ENCODE peak calls at places on chromosomes 12 and 14, in six cellular contexts. O is fibroblast of lung, E is A549, Q is body of pancreas, F is PC-3, T is astrocyte of the cerebellum. S is an unnamed sample.
A peak's percentile ranks its signal among the peaks of the same experiment; 100 is the strongest.

GRCh38 chr14:72583316-72584272 is 310.3 kb downstream of the DPF3 start:
- DNase-seq in O (no peak), E (no peak), Q (no peak), F (no peak), T (no peak), S (no peak)

GRCh38 chr12:94553130-94553519 is 93.5 kb upstream of the CEP83 start:
- DNase-seq in O (peak; percentile 82), E (no peak), Q (no peak), F (peak; percentile 74), T (peak; percentile 49), S (no peak)

GRCh38 chr12:91746976-91747375 is 398.7 kb downstream of the BTG1 start:
- DNase-seq in O (no peak), E (no peak), Q (no peak), F (no peak), T (no peak), S (no peak)

GRCh38 chr12:49092086-49092815 is 2.4 kb downstream of the DHH start:
- DNase-seq in O (no peak), E (peak; percentile 82), Q (peak; percentile 18), F (peak; percentile 63), T (no peak), S (no peak)

GRCh38 chr14:70008863-70009262 is 129.6 kb downstream of the SMOC1 start:
- DNase-seq in O (no peak), E (no peak), Q (no peak), F (no peak), T (no peak), S (no peak)

GRCh38 chr12:31029916-31030562 is 43.6 kb upstream of the DDX11 start:
- DNase-seq in O (no peak), E (no peak), Q (no peak), F (peak; percentile 25), T (no peak), S (no peak)

GRCh38 chr14:20934148-20934762 is 21.0 kb upstream of the RNASE2 start:
- DNase-seq in O (peak; percentile 5), E (peak; percentile 19), Q (peak; percentile 29), F (peak; percentile 9), T (no peak), S (no peak)

GRCh38 chr12:46351861-46352595 is 20.5 kb downstream of the SLC38A2 start:
- DNase-seq in O (peak; percentile 31), E (no peak), Q (no peak), F (no peak), T (no peak), S (no peak)

GRCh38 chr14:93105362-93105761 is 10.4 kb downstream of the ITPK1 start:
- DNase-seq in O (peak; percentile 62), E (no peak), Q (no peak), F (peak; percentile 50), T (peak; percentile 27), S (no peak)

GRCh38 chr14:104355101-104355691 is 216.8 kb downstream of the KIF26A start:
- DNase-seq in O (no peak), E (no peak), Q (no peak), F (no peak), T (no peak), S (no peak)

GRCh38 chr12:82414926-82415325 is 56.6 kb downstream of the METTL25 start:
- DNase-seq in O (no peak), E (no peak), Q (no peak), F (peak; percentile 40), T (peak; percentile 4), S (no peak)

GRCh38 chr12:90951418-90952110 is 3.4 kb downstream of the CCER1 start:
- DNase-seq in O (no peak), E (no peak), Q (no peak), F (peak; percentile 43), T (no peak), S (peak; percentile 61)

GRCh38 chr12:120761581-120761980 is 36.0 kb downstream of the ACADS start:
- DNase-seq in O (peak; percentile 31), E (no peak), Q (no peak), F (no peak), T (peak; percentile 15), S (no peak)

GRCh38 chr12:8629486-8630033 is 16.9 kb upstream of the AICDA start:
- DNase-seq in O (no peak), E (no peak), Q (no peak), F (no peak), T (no peak), S (no peak)

GRCh38 chr14:74400328-74400727 is 25.7 kb downstream of the SYNDIG1L start:
- DNase-seq in O (peak; percentile 4), E (peak; percentile 19), Q (no peak), F (no peak), T (no peak), S (no peak)

GRCh38 chr12:49232940-49233841 is 31.7 kb upstream of the TUBA1C start:
- DNase-seq in O (peak; percentile 52), E (no peak), Q (peak; percentile 43), F (no peak), T (no peak), S (peak; percentile 14)

GRCh38 chr12:117171499-117172162 is 18.6 kb downstream of the FBXO21 start:
- DNase-seq in O (no peak), E (no peak), Q (no peak), F (no peak), T (no peak), S (peak; percentile 3)

GRCh38 chr12:120757949-120758348 is 32.3 kb downstream of the ACADS start:
- DNase-seq in O (no peak), E (no peak), Q (no peak), F (no peak), T (no peak), S (no peak)

GRCh38 chr12:124327362-124328043 is 32.6 kb downstream of the RFLNA start:
- DNase-seq in O (no peak), E (no peak), Q (no peak), F (no peak), T (no peak), S (no peak)

GRCh38 chr14:65131176-65131765 is 29.0 kb upstream of the MAX start:
- DNase-seq in O (peak; percentile 6), E (no peak), Q (no peak), F (peak; percentile 77), T (peak; percentile 33), S (peak; percentile 91)

GRCh38 chr12:51951843-51952722 is 584 bp downstream of the ACVR1B start:
- DNase-seq in O (no peak), E (no peak), Q (no peak), F (peak; percentile 11), T (no peak), S (no peak)

GRCh38 chr12:4744709-4745108 is 24.5 kb downstream of the GALNT8 start:
- DNase-seq in O (no peak), E (no peak), Q (no peak), F (no peak), T (no peak), S (no peak)

GRCh38 chr12:42946776-42947435 is 357.4 kb upstream of the PRICKLE1 start:
- DNase-seq in O (no peak), E (no peak), Q (no peak), F (no peak), T (no peak), S (no peak)

GRCh38 chr14:64762044-64763034 is 58.1 kb downstream of the PLEKHG3 start:
- DNase-seq in O (peak; percentile 94), E (peak; percentile 90), Q (peak; percentile 82), F (peak; percentile 93), T (peak; percentile 75), S (peak; percentile 80)

GRCh38 chr14:76282581-76282980 is 93.4 kb upstream of the ESRRB start:
- DNase-seq in O (no peak), E (no peak), Q (no peak), F (no peak), T (no peak), S (no peak)

GRCh38 chr14:68471029-68471963 is 321.6 kb downstream of the ZFP36L1 start:
- DNase-seq in O (no peak), E (no peak), Q (peak; percentile 68), F (no peak), T (no peak), S (no peak)

GRCh38 chr14:20512139-20512905 is 7.0 kb downstream of the RNASE10 start:
- DNase-seq in O (no peak), E (no peak), Q (no peak), F (no peak), T (no peak), S (no peak)

GRCh38 chr12:13198921-13199320 is 2.4 kb downstream of the EMP1 start:
- DNase-seq in O (peak; percentile 60), E (no peak), Q (no peak), F (no peak), T (no peak), S (no peak)

GRCh38 chr12:13197526-13198141 is 1.1 kb downstream of the EMP1 start:
- DNase-seq in O (peak; percentile 75), E (no peak), Q (no peak), F (no peak), T (no peak), S (no peak)

GRCh38 chr12:13196302-13196921 is at the start of gene EMP1:
- DNase-seq in O (peak; percentile 100), E (peak; percentile 84), Q (peak; percentile 76), F (peak; percentile 98), T (peak; percentile 100), S (peak; percentile 98)

GRCh38 chr12:13195848-13196301 is 651 bp upstream of the EMP1 start:
- DNase-seq in O (peak; percentile 54), E (no peak), Q (no peak), F (peak; percentile 17), T (no peak), S (peak; percentile 97)

GRCh38 chr12:13198240-13198639 is 1.7 kb downstream of the EMP1 start:
- DNase-seq in O (no peak), E (no peak), Q (no peak), F (no peak), T (no peak), S (no peak)
- H3K4me3 ChIP-seq in O (peak overlapping the region; percentile 81), E (no peak overlapping the region), Q (no peak overlapping the region), F (peak overlapping the region; percentile 100), T (peak overlapping the region; percentile 75), S (no peak overlapping the region)

GRCh38 chr14:91021991-91022621 is 38.3 kb downstream of the RPS6KA5 start:
- DNase-seq in O (no peak), E (no peak), Q (no peak), F (no peak), T (no peak), S (no peak)
- H3K4me3 ChIP-seq in O (no peak overlapping the region), E (peak overlapping the region; percentile 27), Q (no peak overlapping the region), F (no peak overlapping the region), T (no peak overlapping the region), S (peak overlapping the region; percentile 37)

GRCh38 chr14:22979748-22980392 is 2.5 kb downstream of the AJUBA start:
- DNase-seq in O (no peak), E (no peak), Q (no peak), F (no peak), T (no peak), S (no peak)
- H3K4me3 ChIP-seq in O (peak overlapping the region; percentile 80), E (peak overlapping the region; percentile 89), Q (no peak overlapping the region), F (peak overlapping the region; percentile 80), T (peak overlapping the region; percentile 91), S (no peak overlapping the region)

DNA sequence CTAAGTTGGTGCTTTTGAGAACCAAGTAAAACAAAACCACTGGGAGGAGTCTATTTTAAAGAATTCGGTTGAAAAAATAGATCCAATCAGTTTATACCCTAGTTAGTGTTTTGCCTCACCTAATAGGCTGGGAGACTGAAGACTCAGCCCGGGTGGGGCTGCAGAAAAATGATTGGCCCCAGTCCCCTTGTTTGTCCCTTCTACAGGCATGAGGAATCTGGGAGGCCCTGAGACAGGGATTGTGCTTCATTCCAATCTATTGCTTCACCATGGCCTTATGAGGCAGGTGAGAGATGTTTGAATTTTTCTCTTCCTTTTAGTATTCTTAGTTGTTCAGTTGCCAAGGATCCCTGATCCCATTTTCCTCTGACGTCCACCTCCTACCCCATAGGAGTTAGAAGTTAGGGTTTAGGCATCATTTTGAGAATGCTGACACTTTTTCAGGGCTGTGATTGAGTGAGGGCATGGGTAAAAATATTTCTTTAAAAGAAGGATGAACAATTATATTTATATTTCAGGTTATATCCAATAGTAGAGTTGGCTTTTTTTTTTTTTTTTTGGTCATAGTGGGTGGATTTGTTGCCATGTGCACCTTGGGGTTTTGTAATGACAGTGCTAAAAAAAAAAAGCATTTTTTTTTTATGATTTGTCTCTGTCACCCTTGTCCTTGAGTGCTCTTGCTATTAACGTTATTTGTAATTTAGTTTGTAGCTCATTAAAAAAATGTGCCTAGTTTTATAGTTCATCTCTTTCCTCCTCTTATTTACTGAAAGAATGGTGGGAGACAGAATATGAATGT is 1.6 kb upstream of the RAB5B start:
- DNase-seq in O (peak; percentile 58), E (no peak), Q (no peak), F (peak; percentile 74), T (no peak), S (no peak)
- H3K4me3 ChIP-seq in O (peak overlapping the region; percentile 95), E (no peak overlapping the region), Q (no peak overlapping the region), F (peak overlapping the region; percentile 76), T (peak overlapping the region; percentile 52), S (peak overlapping the region; percentile 63)